ENCODE peak calls at places on chromosomes 7 and 10, in five cellular contexts. One of them, this sample, is unnamed.

GRCh38 chr7:101164071-101164840 is 1.1 kb downstream of the VGF start:
- DNase-seq in IMR-90: peak; percentile 65
- DNase-seq in hepatocyte: peak; percentile 79
- DNase-seq in fibroblast of lung: peak; percentile 73
- DNase-seq in GM23338: peak; percentile 83
- DNase-seq in this sample: peak; percentile 59

GRCh38 chr7:8228766-8229674 is 32.9 kb downstream of the ICA1 start:
- DNase-seq in GM23338: no peak
- DNase-seq in IMR-90: no peak
- DNase-seq in fibroblast of lung: no peak
- DNase-seq in hepatocyte: no peak
- DNase-seq in this sample: no peak

GRCh38 chr10:6689036-6689435 is 109.0 kb upstream of the PRKCQ start:
- DNase-seq in IMR-90: no peak
- DNase-seq in hepatocyte: no peak
- DNase-seq in GM23338: no peak
- DNase-seq in fibroblast of lung: peak; percentile 45
- DNase-seq in this sample: peak; percentile 7

GRCh38 chr10:130749911-130750310 is 561.6 kb downstream of the TCERG1L start:
- DNase-seq in GM23338: no peak
- DNase-seq in hepatocyte: no peak
- DNase-seq in IMR-90: no peak
- DNase-seq in fibroblast of lung: no peak
- DNase-seq in this sample: no peak

GRCh38 chr10:3237055-3237454 is 64.5 kb upstream of the PITRM1 start:
- DNase-seq in IMR-90: no peak
- DNase-seq in fibroblast of lung: no peak
- DNase-seq in GM23338: no peak
- DNase-seq in hepatocyte: no peak
- DNase-seq in this sample: no peak

GRCh38 chr10:129096340-129096984 is 370.6 kb upstream of the MGMT start:
- DNase-seq in GM23338: no peak
- DNase-seq in fibroblast of lung: peak; percentile 14
- DNase-seq in hepatocyte: peak; percentile 24
- DNase-seq in IMR-90: peak; percentile 80
- DNase-seq in this sample: peak; percentile 81

GRCh38 chr7:31633894-31634494 is 53.0 kb upstream of the PPP1R17 start:
- DNase-seq in fibroblast of lung: peak; percentile 51
- DNase-seq in GM23338: peak; percentile 86
- DNase-seq in IMR-90: peak; percentile 39
- DNase-seq in hepatocyte: peak; percentile 84
- DNase-seq in this sample: peak; percentile 53

GRCh38 chr7:117322741-117323584 is at the start of gene WNT2:
- DNase-seq in fibroblast of lung: peak; percentile 54
- DNase-seq in IMR-90: peak; percentile 22
- DNase-seq in GM23338: peak; percentile 35
- DNase-seq in hepatocyte: peak; percentile 23
- DNase-seq in this sample: peak; percentile 62

GRCh38 chr10:114320249-114321116 is 81.4 kb downstream of the VWA2 start:
- DNase-seq in IMR-90: no peak
- DNase-seq in fibroblast of lung: peak; percentile 76
- DNase-seq in GM23338: peak; percentile 11
- DNase-seq in hepatocyte: peak; percentile 61
- DNase-seq in this sample: peak; percentile 48

GRCh38 chr10:110852897-110853296 is 18.8 kb upstream of the PDCD4 start:
- DNase-seq in hepatocyte: peak; percentile 24
- DNase-seq in IMR-90: no peak
- DNase-seq in GM23338: no peak
- DNase-seq in fibroblast of lung: no peak
- DNase-seq in this sample: no peak

GRCh38 chr7:157895520-157896375 is 558.9 kb downstream of the DNAJB6 start:
- DNase-seq in IMR-90: no peak
- DNase-seq in hepatocyte: no peak
- DNase-seq in fibroblast of lung: no peak
- DNase-seq in GM23338: no peak
- DNase-seq in this sample: no peak

GRCh38 chr7:111980721-111981120 is 225.5 kb downstream of the DOCK4 start:
- DNase-seq in fibroblast of lung: no peak
- DNase-seq in IMR-90: no peak
- DNase-seq in hepatocyte: no peak
- DNase-seq in GM23338: no peak
- DNase-seq in this sample: no peak

GRCh38 chr10:73017955-73018480 is 63.4 kb upstream of the PLA2G12B start:
- DNase-seq in GM23338: no peak
- DNase-seq in IMR-90: no peak
- DNase-seq in fibroblast of lung: peak; percentile 4
- DNase-seq in hepatocyte: no peak
- DNase-seq in this sample: no peak

GRCh38 chr7:131061158-131061557 is 266.5 kb upstream of the MKLN1 start:
- DNase-seq in hepatocyte: no peak
- DNase-seq in IMR-90: no peak
- DNase-seq in fibroblast of lung: no peak
- DNase-seq in GM23338: no peak
- DNase-seq in this sample: no peak

GRCh38 chr10:89283988-89284475 is 17.8 kb upstream of the IFIT2 start:
- DNase-seq in GM23338: peak; percentile 51
- DNase-seq in hepatocyte: peak; percentile 78
- DNase-seq in IMR-90: peak; percentile 81
- DNase-seq in fibroblast of lung: peak; percentile 81
- DNase-seq in this sample: peak; percentile 78

GRCh38 chr7:87919875-87920274 is 14.2 kb upstream of the ADAM22 start:
- DNase-seq in GM23338: no peak
- DNase-seq in hepatocyte: no peak
- DNase-seq in fibroblast of lung: no peak
- DNase-seq in IMR-90: no peak
- DNase-seq in this sample: no peak

GRCh38 chr7:80591654-80592053 is 46.8 kb upstream of the CD36 start:
- DNase-seq in IMR-90: no peak
- DNase-seq in hepatocyte: no peak
- DNase-seq in fibroblast of lung: no peak
- DNase-seq in GM23338: no peak
- DNase-seq in this sample: no peak

GRCh38 chr7:89770156-89770555 is 384.1 kb upstream of the STEAP1 start:
- DNase-seq in hepatocyte: no peak
- DNase-seq in GM23338: no peak
- DNase-seq in fibroblast of lung: no peak
- DNase-seq in IMR-90: no peak
- DNase-seq in this sample: no peak

GRCh38 chr10:35369049-35369760 is 32.9 kb downstream of the CCNY start:
- DNase-seq in hepatocyte: no peak
- DNase-seq in IMR-90: peak; percentile 36
- DNase-seq in fibroblast of lung: no peak
- DNase-seq in GM23338: no peak
- DNase-seq in this sample: no peak

GRCh38 chr10:124473070-124473469 is 11.4 kb downstream of the LHPP start:
- DNase-seq in GM23338: no peak
- DNase-seq in fibroblast of lung: no peak
- DNase-seq in hepatocyte: no peak
- DNase-seq in IMR-90: no peak
- DNase-seq in this sample: no peak

GRCh38 chr7:41383596-41383995 is 319.3 kb downstream of the INHBA start:
- DNase-seq in GM23338: no peak
- DNase-seq in IMR-90: no peak
- DNase-seq in fibroblast of lung: peak; percentile 59
- DNase-seq in hepatocyte: no peak
- DNase-seq in this sample: no peak

GRCh38 chr10:50318129-50318528 is 66.8 kb upstream of the ASAH2 start:
- DNase-seq in GM23338: no peak
- DNase-seq in IMR-90: no peak
- DNase-seq in fibroblast of lung: no peak
- DNase-seq in hepatocyte: no peak
- DNase-seq in this sample: no peak

GRCh38 chr7:82629583-82629982 is 186.0 kb upstream of the CACNA2D1 start:
- DNase-seq in GM23338: no peak
- DNase-seq in fibroblast of lung: peak; percentile 68
- DNase-seq in IMR-90: peak; percentile 42
- DNase-seq in hepatocyte: no peak
- DNase-seq in this sample: no peak

GRCh38 chr7:48246073-48246472 is 74.8 kb downstream of the ABCA13 start:
- DNase-seq in IMR-90: peak; percentile 9
- DNase-seq in GM23338: no peak
- DNase-seq in hepatocyte: no peak
- DNase-seq in fibroblast of lung: peak; percentile 55
- DNase-seq in this sample: peak; percentile 24

GRCh38 chr7:27434729-27435400 is 192.3 kb downstream of the EVX1 start:
- DNase-seq in fibroblast of lung: no peak
- DNase-seq in IMR-90: peak; percentile 8
- DNase-seq in GM23338: peak; percentile 44
- DNase-seq in hepatocyte: no peak
- DNase-seq in this sample: peak; percentile 6

GRCh38 chr10:124560377-124560776 is 98.8 kb downstream of the LHPP start:
- DNase-seq in fibroblast of lung: peak; percentile 61
- DNase-seq in IMR-90: peak; percentile 62
- DNase-seq in hepatocyte: peak; percentile 67
- DNase-seq in GM23338: no peak
- DNase-seq in this sample: peak; percentile 83

GRCh38 chr7:38428040-38428439 is 154.6 kb upstream of the TARP start:
- DNase-seq in hepatocyte: no peak
- DNase-seq in IMR-90: peak; percentile 31
- DNase-seq in GM23338: no peak
- DNase-seq in fibroblast of lung: peak; percentile 24
- DNase-seq in this sample: no peak

DNA sequence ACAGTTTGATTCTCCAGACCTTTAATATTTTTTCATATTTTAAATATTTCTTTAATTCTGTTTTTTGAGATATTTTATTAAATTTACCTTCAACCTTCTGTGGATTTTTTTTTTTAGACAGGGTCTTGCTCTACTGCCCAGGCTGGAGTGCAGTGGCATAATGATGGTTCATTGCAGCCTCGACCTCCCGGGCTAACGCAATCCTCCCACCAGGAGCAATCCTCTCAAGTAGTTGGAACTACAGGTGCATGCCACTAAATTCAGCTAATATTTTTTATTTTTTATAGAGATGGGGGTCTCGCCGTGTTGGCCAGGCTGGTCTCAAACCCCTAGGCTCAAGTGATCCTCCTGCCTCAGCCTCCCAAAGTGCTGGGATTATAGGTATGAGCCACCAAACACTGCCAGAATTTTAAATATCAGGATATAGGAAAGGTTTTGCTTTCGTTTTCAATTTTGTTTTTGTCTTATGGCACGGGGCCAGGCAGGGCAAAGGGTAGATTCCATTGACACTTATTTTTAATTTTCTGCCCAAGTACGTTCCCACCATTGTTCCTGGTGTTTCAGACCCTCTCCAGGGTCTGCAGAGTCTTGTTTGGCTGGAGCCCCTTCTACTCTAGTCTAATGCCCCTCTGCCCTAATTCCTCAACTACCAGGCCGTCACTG is 1.2 kb downstream of the TACC2 start:
- DNase-seq in IMR-90: no peak
- DNase-seq in fibroblast of lung: no peak
- DNase-seq in hepatocyte: no peak
- DNase-seq in GM23338: no peak
- DNase-seq in this sample: no peak
- TF ChIP-seq CTCF in IMR-90: no peak
- TF ChIP-seq CTCF in fibroblast of lung: no peak
- TF ChIP-seq CTCF in hepatocyte: no peak
- TF ChIP-seq CTCF in GM23338: no peak
- TF ChIP-seq CTCF in this sample: no peak

DNA sequence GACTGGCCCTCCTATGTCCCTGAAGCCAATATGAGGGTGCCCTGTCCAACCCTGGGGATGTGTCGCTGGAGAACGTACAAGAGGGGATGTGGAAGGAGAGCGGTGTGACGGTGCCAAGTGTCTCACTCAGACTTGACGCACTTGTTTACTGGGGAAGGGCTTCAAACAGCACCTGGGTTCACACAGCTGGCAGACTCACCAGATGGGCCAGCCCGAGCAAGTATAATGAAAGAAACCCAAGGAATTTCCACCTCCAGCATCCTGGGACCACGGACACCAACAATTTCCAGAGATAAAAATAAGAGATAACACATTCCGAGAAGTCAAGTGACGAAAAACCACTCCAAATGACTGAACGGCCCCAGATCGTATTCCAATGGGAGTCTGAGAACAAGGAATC is 5.3 kb downstream of the ATP5MF start:
- DNase-seq in IMR-90: no peak
- DNase-seq in GM23338: no peak
- DNase-seq in hepatocyte: no peak
- DNase-seq in fibroblast of lung: no peak
- DNase-seq in this sample: no peak
- H3K4me3 ChIP-seq in IMR-90: no peak overlapping the region
- H3K4me3 ChIP-seq in GM23338: no peak overlapping the region
- H3K4me3 ChIP-seq in hepatocyte: no peak overlapping the region
- H3K4me3 ChIP-seq in fibroblast of lung: no peak overlapping the region
- H3K4me3 ChIP-seq in this sample: no peak overlapping the region

GRCh38 chr7:86911703-86912102 is 147.8 kb downstream of the ELAPOR2 start:
- DNase-seq in IMR-90: no peak
- DNase-seq in GM23338: peak; percentile 45
- DNase-seq in hepatocyte: no peak
- DNase-seq in fibroblast of lung: no peak
- DNase-seq in this sample: no peak
- TF ChIP-seq CTCF in IMR-90: no peak
- TF ChIP-seq CTCF in GM23338: peak; percentile 46
- TF ChIP-seq CTCF in hepatocyte: peak; percentile 8
- TF ChIP-seq CTCF in fibroblast of lung: no peak
- TF ChIP-seq CTCF in this sample: no peak

DNA sequence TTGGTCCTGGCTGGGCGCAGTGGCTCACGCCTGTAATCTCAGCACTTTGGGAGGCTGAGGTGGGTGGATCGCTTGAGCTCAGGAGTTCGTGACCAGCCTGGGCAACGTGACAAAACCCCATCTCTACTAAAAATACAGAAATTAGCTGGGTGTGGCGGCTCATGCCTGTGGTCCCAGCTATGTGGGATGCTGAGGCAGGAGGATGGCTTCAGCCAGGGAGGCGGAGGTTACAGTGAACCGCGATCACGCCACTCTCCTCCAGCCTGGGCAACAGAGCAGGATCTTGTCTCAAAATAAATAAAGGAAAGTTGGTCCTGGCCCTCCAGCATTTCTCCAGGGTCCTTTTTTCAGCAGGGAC is 1.4 kb downstream of the NUDT1 start:
- DNase-seq in fibroblast of lung: peak; percentile 17
- DNase-seq in GM23338: no peak
- DNase-seq in hepatocyte: no peak
- DNase-seq in IMR-90: no peak
- DNase-seq in this sample: no peak
- H3K4me3 ChIP-seq in fibroblast of lung: no peak overlapping the region
- H3K4me3 ChIP-seq in GM23338: peak overlapping the region; percentile 94
- H3K4me3 ChIP-seq in hepatocyte: no peak overlapping the region
- H3K4me3 ChIP-seq in IMR-90: no peak overlapping the region
- H3K4me3 ChIP-seq in this sample: no peak overlapping the region

GRCh38 chr7:78924581-78924980 is 528.9 kb downstream of the MAGI2 start:
- DNase-seq in IMR-90: peak; percentile 43
- DNase-seq in hepatocyte: peak; percentile 35
- DNase-seq in GM23338: peak; percentile 71
- DNase-seq in fibroblast of lung: peak; percentile 17
- DNase-seq in this sample: peak; percentile 27
- TF ChIP-seq CTCF in IMR-90: peak; percentile 45
- TF ChIP-seq CTCF in hepatocyte: peak; percentile 51
- TF ChIP-seq CTCF in GM23338: peak; percentile 58
- TF ChIP-seq CTCF in fibroblast of lung: no peak
- TF ChIP-seq CTCF in this sample: peak; percentile 11

This sample was measured in astrocyte of the spinal cord.